ENCODE peak calls at places on chromosomes 2 and 18, in four cellular contexts. M is dorsolateral prefrontal cortex; Z is esophagus squamous epithelium; Q is CD8-positive, alpha-beta T cell. K is an unnamed sample.
A peak's percentile ranks its signal among the peaks of the same experiment; 100 is the strongest.

GRCh38 chr2:105769504-105769903 is 24.8 kb downstream of the NCK2 start:
- DNase-seq in M (no peak), Z (no peak), Q (no peak), K (no peak)

GRCh38 chr2:231933916-231934401 is 7.8 kb upstream of the NPPC start:
- DNase-seq in M (peak; percentile 26), Z (no peak), Q (no peak), K (no peak)

GRCh38 chr18:65498605-65499004 is 252.2 kb upstream of the CDH7 start:
- DNase-seq in M (no peak), Z (no peak), Q (no peak), K (no peak)

GRCh38 chr2:121382744-121383143 is 97.7 kb upstream of the TFCP2L1 start:
- DNase-seq in M (no peak), Z (no peak), Q (no peak), K (peak; percentile 11)

GRCh38 chr2:183112575-183112974 is 11.7 kb upstream of the NUP35 start:
- DNase-seq in M (no peak), Z (no peak), Q (no peak), K (no peak)

GRCh38 chr2:3536682-3537632 is 17.6 kb upstream of the ADI1 start:
- DNase-seq in M (no peak), Z (no peak), Q (no peak), K (no peak)

GRCh38 chr18:39935598-39935997 is 2019.4 kb upstream of the PIK3C3 start:
- DNase-seq in M (no peak), Z (no peak), Q (no peak), K (no peak)

GRCh38 chr2:72176281-72176680 is 28.6 kb upstream of the CYP26B1 start:
- DNase-seq in M (no peak), Z (no peak), Q (no peak), K (no peak)

GRCh38 chr2:102138331-102138730 is 4.2 kb upstream of the IL1R1 start:
- DNase-seq in M (no peak), Z (no peak), Q (no peak), K (no peak)

GRCh38 chr18:7813131-7813530 is 246.0 kb downstream of the PTPRM start:
- DNase-seq in M (no peak), Z (no peak), Q (no peak), K (no peak)

DNA sequence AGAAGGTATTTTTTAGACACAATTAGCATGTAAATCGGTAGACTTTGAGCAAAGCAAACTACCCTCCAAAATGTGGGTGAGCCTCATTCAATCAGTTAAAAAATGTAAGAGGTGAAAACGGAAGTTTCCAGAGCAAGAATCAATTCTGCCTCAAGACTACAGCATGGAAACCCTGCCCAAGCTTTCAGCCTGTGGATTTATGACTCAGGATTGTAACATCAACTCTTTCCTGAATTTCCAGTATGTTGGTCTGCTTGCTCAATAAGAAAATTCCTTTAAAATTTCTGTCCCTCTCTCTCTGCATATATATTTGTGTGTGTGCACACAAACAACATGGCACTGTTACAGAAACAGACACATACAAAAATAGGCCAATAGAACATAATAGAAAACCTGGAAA is 228.6 kb upstream of the DOK6 start:
- DNase-seq in M (no peak), Z (no peak), Q (no peak), K (no peak)
- H3K27ac ChIP-seq in M (no peak overlapping the region), Z (no peak overlapping the region), Q (no peak overlapping the region), K (no peak overlapping the region)

DNA sequence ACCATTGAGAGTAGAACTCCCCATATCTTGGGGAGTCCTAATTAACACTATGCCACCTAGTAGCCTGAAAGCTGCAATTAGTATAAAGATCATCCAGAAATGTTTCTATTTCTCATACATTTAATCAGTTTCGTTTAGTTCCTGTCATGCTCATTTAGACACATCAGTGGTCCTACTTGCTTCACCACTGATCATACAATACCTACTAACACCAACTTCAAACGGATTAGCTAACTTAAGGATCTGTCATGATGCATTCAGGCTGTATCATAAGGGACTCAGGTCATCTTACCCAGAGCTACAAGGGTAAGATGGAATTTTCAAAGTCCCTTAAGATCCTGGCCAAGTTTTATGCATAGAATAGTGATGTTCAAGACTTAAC is 6.8 kb downstream of the SRSF7 start:
- DNase-seq in M (no peak), Z (no peak), Q (no peak), K (no peak)
- H3K27ac ChIP-seq in M (no peak overlapping the region), Z (no peak overlapping the region), Q (no peak overlapping the region), K (no peak overlapping the region)

DNA sequence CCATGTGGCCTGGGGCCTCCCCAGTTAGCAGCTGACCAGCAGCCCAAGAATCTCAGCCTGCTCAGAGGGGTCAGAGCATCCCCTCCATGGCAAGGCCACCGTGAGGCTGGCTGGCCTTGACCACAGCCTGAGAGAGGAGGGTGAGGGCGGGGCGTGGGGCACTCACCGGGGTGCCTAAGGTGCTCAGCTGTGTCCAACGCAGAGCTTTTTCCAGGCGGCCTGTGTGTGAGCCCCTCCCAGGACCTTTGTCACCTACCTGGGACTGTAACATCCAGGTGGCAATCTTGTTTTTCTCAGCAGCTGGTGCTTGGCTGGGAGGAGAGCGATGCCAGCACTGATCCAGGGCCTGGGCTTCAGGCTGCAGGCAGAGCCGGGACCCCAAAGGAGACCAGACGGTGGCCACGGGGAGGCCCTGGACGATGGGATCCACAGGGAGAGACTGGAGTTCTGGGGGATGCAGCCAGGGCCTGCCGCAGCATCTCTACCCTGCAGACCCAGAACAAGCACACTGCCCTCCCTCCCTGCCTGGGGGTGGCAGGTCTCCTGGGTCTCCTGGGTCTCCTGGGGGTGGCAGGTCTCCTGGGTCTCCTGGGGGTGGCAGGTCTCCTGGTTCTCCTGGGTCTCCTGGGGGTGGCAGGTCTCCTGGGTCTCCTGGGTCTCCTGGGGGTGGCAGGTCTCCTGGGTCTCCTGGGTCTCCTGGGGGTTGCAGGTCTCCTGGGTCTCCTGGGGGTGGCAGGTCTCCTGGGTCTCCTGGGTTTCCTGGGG is 12.3 kb downstream of the SNED1 start:
- DNase-seq in M (no peak), Z (no peak), Q (no peak), K (no peak)
- H3K27ac ChIP-seq in M (no peak overlapping the region), Z (peak overlapping the region; percentile 59), Q (peak overlapping the region; percentile 56), K (no peak overlapping the region)

GRCh38 chr2:43977677-43978076 is 18.1 kb downstream of the LRPPRC start:
- DNase-seq in M (no peak), Z (no peak), Q (no peak), K (no peak)
- H3K27ac ChIP-seq in M (no peak overlapping the region), Z (no peak overlapping the region), Q (no peak overlapping the region), K (no peak overlapping the region)

GRCh38 chr18:55997156-55997561 is 409.2 kb upstream of the TCF4 start:
- DNase-seq in M (no peak), Z (no peak), Q (no peak), K (no peak)
- H3K27ac ChIP-seq in M (peak overlapping the region; percentile 95), Z (peak overlapping the region; percentile 70), Q (no peak overlapping the region), K (peak overlapping the region; percentile 91)

GRCh38 chr18:48151421-48152095 is 221.1 kb upstream of the SMAD2 start:
- DNase-seq in M (no peak), Z (no peak), Q (no peak), K (no peak)
- H3K27ac ChIP-seq in M (no peak overlapping the region), Z (no peak overlapping the region), Q (no peak overlapping the region), K (no peak overlapping the region)

GRCh38 chr2:135635212-135635835 is 104.0 kb downstream of the R3HDM1 start:
- DNase-seq in M (no peak), Z (no peak), Q (no peak), K (no peak)
- H3K27ac ChIP-seq in M (no peak overlapping the region), Z (no peak overlapping the region), Q (no peak overlapping the region), K (no peak overlapping the region)

DNA sequence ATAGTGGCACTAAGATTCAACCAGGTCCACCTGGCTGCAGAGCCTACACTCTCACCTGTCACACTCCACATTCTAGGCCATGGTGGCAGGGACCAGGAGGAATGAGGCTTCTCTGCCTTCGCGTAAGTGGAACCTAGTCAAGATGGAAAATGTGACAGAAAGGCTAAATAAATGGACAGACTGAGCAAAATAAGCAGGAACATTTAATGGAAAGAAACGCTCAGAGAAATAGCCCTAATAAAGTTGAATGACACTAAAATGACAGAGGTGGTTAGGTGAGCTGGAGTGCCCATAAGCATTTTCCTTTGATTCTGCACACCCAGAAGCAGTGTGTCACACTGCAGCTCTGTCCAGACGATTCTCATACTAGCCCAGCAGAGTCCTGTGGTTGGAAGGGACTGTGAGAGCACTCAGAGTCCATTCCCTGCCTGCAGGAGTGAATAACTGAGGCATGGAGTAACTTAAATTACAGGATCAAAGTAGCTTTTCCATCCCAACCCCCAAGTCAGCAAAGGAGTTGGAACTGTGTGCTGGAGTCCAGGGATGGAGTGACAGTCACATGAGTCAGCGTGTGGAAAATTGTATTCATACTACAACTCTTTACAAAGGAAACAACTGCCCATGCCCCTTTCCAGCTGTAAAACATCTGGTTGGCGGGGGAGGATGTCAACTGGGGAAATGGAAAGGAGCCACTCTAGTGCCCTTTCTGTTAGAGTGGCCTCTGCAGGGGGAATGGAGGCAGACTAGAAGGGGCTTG is 105.4 kb upstream of the LGALSL start:
- DNase-seq in M (no peak), Z (no peak), Q (no peak), K (no peak)
- H3K27ac ChIP-seq in M (no peak overlapping the region), Z (no peak overlapping the region), Q (no peak overlapping the region), K (no peak overlapping the region)

GRCh38 chr2:54565551-54565950 is 109.4 kb downstream of the SPTBN1 start:
- DNase-seq in M (no peak), Z (no peak), Q (no peak), K (no peak)
- H3K27ac ChIP-seq in M (no peak overlapping the region), Z (no peak overlapping the region), Q (no peak overlapping the region), K (no peak overlapping the region)

GRCh38 chr2:217901400-217901799 is 101.4 kb downstream of the TNS1 start:
- DNase-seq in M (no peak), Z (no peak), Q (no peak), K (no peak)

GRCh38 chr2:217900780-217901360 is 101.9 kb downstream of the TNS1 start:
- DNase-seq in M (no peak), Z (no peak), Q (no peak), K (no peak)

GRCh38 chr2:217897816-217898806 is 104.7 kb downstream of the TNS1 start:
- DNase-seq in M (no peak), Z (no peak), Q (no peak), K (peak; percentile 58)

GRCh38 chr2:217900010-217900779 is 102.6 kb downstream of the TNS1 start:
- DNase-seq in M (no peak), Z (no peak), Q (no peak), K (no peak)

GRCh38 chr2:217899231-217900009 is 103.4 kb downstream of the TNS1 start:
- DNase-seq in M (no peak), Z (no peak), Q (no peak), K (no peak)
- H3K27ac ChIP-seq in M (peak overlapping the region; percentile 34), Z (peak overlapping the region; percentile 63), Q (no peak overlapping the region), K (peak overlapping the region; percentile 73)

K was measured in substantia nigra.